ENCODE peak calls at places on chromosomes 6 and 20, in four cellular contexts. B, Z, X and N are unnamed samples.

GRCh38 chr6:47741807-47742206 is 40.0 kb upstream of the OPN5 start:
- DNase-seq in B (peak), Z (no peak), X (no peak), N (no peak)

GRCh38 chr20:50380697-50381040 is 129.5 kb upstream of the PTPN1 start:
- DNase-seq in B (peak), Z (no peak), X (no peak), N (no peak)

GRCh38 chr6:17202526-17202925 is 78.6 kb upstream of the RBM24 start:
- DNase-seq in B (no peak), Z (no peak), X (no peak), N (no peak)

GRCh38 chr6:105993769-105994521 is 92.2 kb upstream of the PRDM1 start:
- DNase-seq in B (peak), Z (no peak), X (no peak), N (no peak)

GRCh38 chr20:57092900-57093238 is 173.6 kb downstream of the BMP7 start:
- DNase-seq in B (no peak), Z (no peak), X (no peak), N (no peak)

GRCh38 chr20:25033250-25033940 is 24.5 kb downstream of the ACSS1 start:
- DNase-seq in B (no peak), Z (no peak), X (no peak), N (no peak)

GRCh38 chr6:127518710-127519468 is at the start of gene MTCL3:
- DNase-seq in B (peak), Z (peak), X (no peak), N (peak)

GRCh38 chr6:101226677-101227135 is 166.8 kb upstream of the GRIK2 start:
- DNase-seq in B (peak), Z (peak), X (no peak), N (no peak)

GRCh38 chr6:18284261-18284660 is 19.9 kb upstream of the DEK start:
- DNase-seq in B (no peak), Z (no peak), X (no peak), N (no peak)

GRCh38 chr20:8557711-8558110 is 425.6 kb downstream of the PLCB1 start:
- DNase-seq in B (peak), Z (no peak), X (no peak), N (no peak)

GRCh38 chr6:136593748-136594490 is 43.7 kb upstream of the MAP7 start:
- DNase-seq in B (peak), Z (no peak), X (no peak), N (peak)

GRCh38 chr20:38804243-38804642 is 1.3 kb upstream of the PPP1R16B start:
- DNase-seq in B (no peak), Z (no peak), X (no peak), N (no peak)

GRCh38 chr20:23823621-23824324 is 2.8 kb downstream of the CST2 start:
- DNase-seq in B (no peak), Z (no peak), X (no peak), N (no peak)

GRCh38 chr20:57043091-57043490 is 223.3 kb downstream of the BMP7 start:
- DNase-seq in B (no peak), Z (no peak), X (no peak), N (no peak)

GRCh38 chr6:39902136-39902535 is 32.1 kb downstream of the MOCS1 start:
- DNase-seq in B (no peak), Z (no peak), X (no peak), N (no peak)

GRCh38 chr6:151260191-151260590 is 20.4 kb downstream of the AKAP12 start:
- DNase-seq in B (no peak), Z (no peak), X (no peak), N (no peak)

GRCh38 chr6:6469074-6469473 is 119.4 kb upstream of the LY86 start:
- DNase-seq in B (no peak), Z (no peak), X (no peak), N (no peak)

GRCh38 chr6:155778336-155778735 is 322.7 kb upstream of the NOX3 start:
- DNase-seq in B (no peak), Z (no peak), X (no peak), N (no peak)

GRCh38 chr20:15378151-15378550 is 1040.7 kb upstream of the FLRT3 start:
- DNase-seq in B (no peak), Z (no peak), X (no peak), N (no peak)

GRCh38 chr20:58583141-58583540 is 67.9 kb upstream of the APCDD1L start:
- DNase-seq in B (peak), Z (no peak), X (no peak), N (no peak)

GRCh38 chr20:23358923-23359572 is 2.9 kb upstream of the GZF1 start:
- DNase-seq in B (no peak), Z (no peak), X (no peak), N (no peak)

GRCh38 chr6:506508-506907 is 115.0 kb downstream of the IRF4 start:
- DNase-seq in B (no peak), Z (no peak), X (no peak), N (no peak)

GRCh38 chr6:11804135-11804534 is 25.5 kb upstream of the ADTRP start:
- DNase-seq in B (no peak), Z (no peak), X (no peak), N (no peak)